ENCODE peak calls at places on chromosomes 16 and 17, in seven cellular contexts. C is aorta, T is mammary epithelial cell, Q is tibial artery, B is spleen, U is transverse colon, Z is heart left ventricle. K is an unnamed sample.
A peak's percentile ranks its signal among the peaks of the same experiment; 100 is the strongest.

GRCh38 chr16:54268340-54268739 is 18.2 kb downstream of the IRX3 start:
- DNase-seq in C (no peak), T (no peak), Q (no peak), B (no peak), U (no peak), Z (no peak), K (no peak)

GRCh38 chr17:51120357-51120738 is 320 bp downstream of the SPAG9 start:
- DNase-seq in C (no peak), T (no peak), Q (no peak), B (no peak), U (peak; percentile 60), Z (no peak), K (peak; percentile 55)

GRCh38 chr17:306116-306515 is 46.5 kb downstream of the RPH3AL start:
- DNase-seq in C (peak; percentile 75), T (no peak), Q (no peak), B (no peak), U (no peak), Z (peak; percentile 19), K (no peak)

GRCh38 chr16:1275791-1276579 is 20.1 kb downstream of the TPSD1 start:
- DNase-seq in C (peak; percentile 76), T (no peak), Q (no peak), B (no peak), U (no peak), Z (no peak), K (no peak)

GRCh38 chr17:66381701-66382362 is 79.4 kb downstream of the PRKCA start:
- DNase-seq in C (no peak), T (no peak), Q (no peak), B (no peak), U (no peak), Z (no peak), K (no peak)

GRCh38 chr16:28279006-28279405 is 13.3 kb upstream of the SBK1 start:
- DNase-seq in C (no peak), T (no peak), Q (no peak), B (no peak), U (no peak), Z (no peak), K (no peak)

GRCh38 chr16:67658849-67659674 is 998 bp downstream of the ACD start:
- DNase-seq in C (no peak), T (no peak), Q (no peak), B (no peak), U (no peak), Z (no peak), K (no peak)

GRCh38 chr17:7063518-7064094 is 16.4 kb downstream of the CLEC10A start:
- DNase-seq in C (no peak), T (no peak), Q (no peak), B (no peak), U (no peak), Z (no peak), K (peak; percentile 40)

GRCh38 chr17:40290629-40291296 is 3.1 kb downstream of the CDC6 start:
- DNase-seq in C (no peak), T (peak; percentile 88), Q (peak; percentile 48), B (no peak), U (peak; percentile 47), Z (no peak), K (peak; percentile 70)

GRCh38 chr17:17538417-17539391 is 42.5 kb upstream of the RASD1 start:
- DNase-seq in C (no peak), T (no peak), Q (no peak), B (no peak), U (peak; percentile 65), Z (no peak), K (no peak)

GRCh38 chr17:35790826-35791225 is 4.6 kb downstream of the MMP28 start:
- DNase-seq in C (no peak), T (peak; percentile 69), Q (no peak), B (no peak), U (no peak), Z (no peak), K (no peak)

GRCh38 chr17:8131844-8132441 is 8.0 kb upstream of the HES7 start:
- DNase-seq in C (peak; percentile 5), T (peak; percentile 54), Q (no peak), B (no peak), U (no peak), Z (no peak), K (no peak)

GRCh38 chr17:31540602-31541307 is 149.3 kb downstream of the RAB11FIP4 start:
- DNase-seq in C (no peak), T (no peak), Q (no peak), B (no peak), U (no peak), Z (no peak), K (no peak)

GRCh38 chr17:6681671-6682070 is 30.1 kb downstream of the C17orf100 start:
- DNase-seq in C (no peak), T (peak; percentile 72), Q (no peak), B (no peak), U (no peak), Z (no peak), K (no peak)

GRCh38 chr17:8405499-8406016 is 7.9 kb upstream of the RNF222 start:
- DNase-seq in C (no peak), T (no peak), Q (no peak), B (no peak), U (no peak), Z (no peak), K (no peak)

GRCh38 chr16:9075299-9076071 is 16.0 kb upstream of the HAPSTR1 start:
- DNase-seq in C (no peak), T (no peak), Q (no peak), B (no peak), U (no peak), Z (no peak), K (no peak)

GRCh38 chr16:1678500-1679098 is 520 bp downstream of the JPT2 start:
- DNase-seq in C (peak; percentile 84), T (peak; percentile 56), Q (peak; percentile 54), B (no peak), U (peak; percentile 51), Z (peak; percentile 53), K (peak; percentile 37)

GRCh38 chr17:64739316-64740058 is 77.4 kb upstream of the SMURF2 start:
- DNase-seq in C (no peak), T (peak; percentile 42), Q (no peak), B (no peak), U (no peak), Z (no peak), K (no peak)

GRCh38 chr17:75535871-75536270 is 10.4 kb downstream of the LLGL2 start:
- DNase-seq in C (no peak), T (no peak), Q (no peak), B (no peak), U (no peak), Z (no peak), K (peak; percentile 10)

GRCh38 chr17:75530837-75531723 is 5.6 kb downstream of the LLGL2 start:
- DNase-seq in C (no peak), T (no peak), Q (no peak), B (no peak), U (no peak), Z (no peak), K (no peak)

GRCh38 chr17:75535119-75535537 is 9.6 kb downstream of the LLGL2 start:
- DNase-seq in C (no peak), T (no peak), Q (no peak), B (peak; percentile 88), U (peak; percentile 82), Z (no peak), K (peak; percentile 15)

GRCh38 chr17:75536401-75536800 is 10.9 kb downstream of the LLGL2 start:
- DNase-seq in C (no peak), T (no peak), Q (no peak), B (no peak), U (no peak), Z (no peak), K (peak; percentile 69)

DNA sequence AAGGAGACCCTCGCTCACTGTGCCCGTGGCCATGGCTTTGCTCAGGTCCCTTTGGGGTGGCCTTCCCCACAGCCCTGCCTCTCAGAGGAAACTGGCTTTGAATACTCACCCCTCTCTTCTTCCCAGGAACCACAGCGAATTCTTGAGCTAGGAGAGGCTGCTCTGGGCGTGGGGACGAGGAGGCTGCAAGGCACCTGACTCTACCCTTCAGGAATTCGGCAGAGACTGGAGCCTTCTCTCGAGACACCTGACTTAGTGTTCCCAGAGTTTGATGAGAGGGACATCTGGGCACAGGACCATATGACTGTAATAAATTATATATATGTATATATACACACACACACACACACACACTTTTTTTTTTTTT is 6.2 kb downstream of the LLGL2 start:
- DNase-seq in C (no peak), T (peak; percentile 38), Q (no peak), B (no peak), U (no peak), Z (no peak), K (no peak)
- H3K27ac ChIP-seq in C (no peak overlapping the region), T (no peak overlapping the region), Q (no peak overlapping the region), B (no peak overlapping the region), U (peak overlapping the region; percentile 87), Z (no peak overlapping the region), K (no peak overlapping the region)

DNA sequence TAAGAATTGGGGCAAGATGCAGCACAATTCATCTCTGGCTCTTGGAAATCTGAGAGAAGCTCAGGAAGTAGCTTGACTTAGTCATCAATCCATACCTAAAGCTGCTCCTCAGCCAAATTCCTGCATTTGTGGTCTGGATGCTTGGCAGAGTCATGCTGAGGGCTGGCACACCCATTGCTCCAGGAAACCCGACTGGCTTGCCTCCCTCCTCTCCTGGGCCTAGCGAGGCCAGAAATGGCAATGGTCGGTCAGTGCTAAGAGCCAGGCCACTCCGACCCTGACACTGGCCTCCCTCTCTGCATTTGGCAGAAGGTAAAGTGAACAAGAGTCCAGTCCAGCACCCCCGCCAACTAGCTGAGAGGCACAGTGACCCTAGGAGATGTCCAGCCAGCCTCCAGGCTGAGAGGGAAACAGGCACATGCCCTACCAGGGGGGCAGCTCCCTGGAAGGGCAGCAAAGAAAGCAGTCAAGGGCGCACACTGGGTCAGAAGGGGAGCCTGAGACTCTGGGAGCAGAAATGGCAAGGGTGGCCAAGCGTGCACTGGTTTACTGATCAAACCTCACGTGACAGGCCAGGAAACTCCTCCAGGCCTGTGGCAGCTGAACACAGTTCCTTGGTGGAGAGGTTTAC is 10.0 kb downstream of the POLDIP2 start:
- DNase-seq in C (no peak), T (peak; percentile 90), Q (no peak), B (peak; percentile 86), U (no peak), Z (no peak), K (no peak)
- H3K27ac ChIP-seq in C (peak overlapping the region; percentile 54), T (peak overlapping the region; percentile 50), Q (peak overlapping the region; percentile 33), B (peak overlapping the region; percentile 81), U (no peak overlapping the region), Z (no peak overlapping the region), K (no peak overlapping the region)

GRCh38 chr17:72452286-72453173 is 331.7 kb downstream of the SOX9 start:
- DNase-seq in C (no peak), T (no peak), Q (no peak), B (peak; percentile 9), U (no peak), Z (no peak), K (no peak)
- H3K27ac ChIP-seq in C (no peak overlapping the region), T (no peak overlapping the region), Q (no peak overlapping the region), B (no peak overlapping the region), U (peak overlapping the region; percentile 32), Z (no peak overlapping the region), K (no peak overlapping the region)

DNA sequence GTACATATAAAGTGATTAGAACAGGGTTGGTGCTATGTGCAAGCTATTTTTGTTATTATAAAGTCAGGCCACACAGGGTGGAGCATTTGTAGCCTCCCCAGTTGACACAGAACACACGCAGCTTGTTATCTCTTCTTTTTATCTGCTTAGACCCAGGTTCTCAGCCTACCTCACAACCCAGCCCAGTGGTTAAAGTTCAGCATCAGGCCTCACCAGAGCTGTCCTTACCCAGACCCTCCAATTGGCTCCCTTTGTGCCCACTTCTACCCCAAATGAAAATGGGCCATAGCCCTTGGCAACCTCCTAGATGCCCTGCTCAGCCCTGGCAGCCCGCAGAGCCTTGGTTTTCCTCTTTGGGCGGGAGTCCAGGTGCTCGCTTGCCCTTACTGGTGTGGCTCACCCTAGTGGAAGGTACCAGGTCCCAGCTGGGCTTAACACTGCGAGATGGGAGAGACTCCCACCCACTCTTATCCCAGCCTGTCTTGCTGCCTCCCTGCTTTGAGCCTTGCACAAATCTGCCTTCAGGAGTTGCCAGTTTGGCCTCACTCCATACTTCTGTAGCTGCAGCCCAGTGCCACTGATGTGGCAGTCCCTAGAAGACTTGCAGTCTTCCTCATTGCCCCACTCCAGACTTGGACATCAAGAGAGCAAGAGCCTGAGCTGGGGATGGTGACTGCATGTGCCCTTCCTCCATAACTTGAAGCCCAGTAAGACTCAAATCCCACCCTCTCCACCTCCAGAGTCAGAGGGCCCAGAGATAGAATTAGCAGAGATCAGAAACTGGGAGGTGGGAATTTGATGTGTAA is 1.2 kb upstream of the PIGS start:
- DNase-seq in C (peak; percentile 61), T (no peak), Q (no peak), B (no peak), U (no peak), Z (no peak), K (no peak)
- H3K27ac ChIP-seq in C (no peak overlapping the region), T (no peak overlapping the region), Q (peak overlapping the region; percentile 87), B (peak overlapping the region; percentile 92), U (peak overlapping the region; percentile 81), Z (peak overlapping the region; percentile 82), K (no peak overlapping the region)

K was measured in WERI-Rb-1.